ENCODE peak calls at places on chromosomes 3 and 15, in five cellular contexts. A is Panc1, H is cardiac muscle cell, K is tibial artery, O is esophagus muscularis mucosa. R is an unnamed sample.

GRCh38 chr15:56996746-56997470 is 78.5 kb downstream of the TCF12 start:
- DNase-seq in O (no peak), H (peak; percentile 52), K (no peak), A (no peak), R (no peak)

GRCh38 chr15:92963794-92964193 is 63.7 kb downstream of the CHD2 start:
- DNase-seq in O (no peak), A (no peak), K (no peak), H (no peak), R (no peak)

GRCh38 chr3:77052733-77053680 is 13.1 kb downstream of the ROBO2 start:
- DNase-seq in O (no peak), A (no peak), H (no peak), K (no peak), R (no peak)

GRCh38 chr3:183766745-183767606 is 58.4 kb downstream of the MAP6D1 start:
- DNase-seq in H (peak; percentile 83), A (peak; percentile 61), O (no peak), K (peak; percentile 70), R (peak; percentile 48)

GRCh38 chr3:182490601-182491485 is 302.5 kb upstream of the ATP11B start:
- DNase-seq in K (no peak), A (peak; percentile 7), H (peak; percentile 11), O (no peak), R (no peak)

GRCh38 chr3:13079051-13079450 is 5.8 kb upstream of the IQSEC1 start:
- DNase-seq in H (no peak), A (no peak), O (no peak), K (peak; percentile 73), R (no peak)

GRCh38 chr3:187550446-187550845 is 119.7 kb downstream of the SST start:
- DNase-seq in O (no peak), K (no peak), H (no peak), A (no peak), R (no peak)

GRCh38 chr3:12557472-12558105 is 702 bp downstream of the MKRN2 start:
- DNase-seq in O (no peak), H (peak; percentile 60), K (no peak), A (no peak), R (no peak)

GRCh38 chr3:194089357-194090177 is 46.4 kb upstream of the HES1 start:
- DNase-seq in K (peak; percentile 33), O (peak; percentile 95), H (peak; percentile 99), A (peak; percentile 97), R (peak; percentile 39)

GRCh38 chr15:43922021-43922420 is 95.2 kb downstream of the WDR76 start:
- DNase-seq in K (no peak), H (peak; percentile 62), O (no peak), A (no peak), R (no peak)

GRCh38 chr3:58167431-58168351 is 43.1 kb downstream of the DNASE1L3 start:
- DNase-seq in A (no peak), H (peak; percentile 81), K (peak; percentile 84), O (no peak), R (peak; percentile 68)

GRCh38 chr3:105957722-105958121 is 88.9 kb upstream of the CBLB start:
- DNase-seq in H (peak; percentile 33), K (no peak), O (no peak), A (no peak), R (no peak)
- H3K4me1 ChIP-seq in H (no peaks in the 10 kb centered on the region), K (peaks cover 3% of the 10 kb centered on the region), O (no peaks in the 10 kb centered on the region), A (no peaks in the 10 kb centered on the region), R (peaks cover 6% of the 10 kb centered on the region)

GRCh38 chr15:55254916-55255679 is 34.5 kb downstream of the RAB27A start:
- DNase-seq in K (no peak), O (no peak), A (no peak), H (no peak), R (no peak)

GRCh38 chr15:55257014-55257670 is 32.5 kb downstream of the RAB27A start:
- DNase-seq in K (no peak), A (no peak), H (no peak), O (no peak), R (no peak)

GRCh38 chr15:55255714-55256113 is 33.9 kb downstream of the RAB27A start:
- DNase-seq in K (no peak), O (no peak), A (no peak), H (no peak), R (no peak)

GRCh38 chr15:55257933-55258332 is 31.7 kb downstream of the RAB27A start:
- DNase-seq in H (no peak), O (no peak), A (no peak), K (no peak), R (no peak)

DNA sequence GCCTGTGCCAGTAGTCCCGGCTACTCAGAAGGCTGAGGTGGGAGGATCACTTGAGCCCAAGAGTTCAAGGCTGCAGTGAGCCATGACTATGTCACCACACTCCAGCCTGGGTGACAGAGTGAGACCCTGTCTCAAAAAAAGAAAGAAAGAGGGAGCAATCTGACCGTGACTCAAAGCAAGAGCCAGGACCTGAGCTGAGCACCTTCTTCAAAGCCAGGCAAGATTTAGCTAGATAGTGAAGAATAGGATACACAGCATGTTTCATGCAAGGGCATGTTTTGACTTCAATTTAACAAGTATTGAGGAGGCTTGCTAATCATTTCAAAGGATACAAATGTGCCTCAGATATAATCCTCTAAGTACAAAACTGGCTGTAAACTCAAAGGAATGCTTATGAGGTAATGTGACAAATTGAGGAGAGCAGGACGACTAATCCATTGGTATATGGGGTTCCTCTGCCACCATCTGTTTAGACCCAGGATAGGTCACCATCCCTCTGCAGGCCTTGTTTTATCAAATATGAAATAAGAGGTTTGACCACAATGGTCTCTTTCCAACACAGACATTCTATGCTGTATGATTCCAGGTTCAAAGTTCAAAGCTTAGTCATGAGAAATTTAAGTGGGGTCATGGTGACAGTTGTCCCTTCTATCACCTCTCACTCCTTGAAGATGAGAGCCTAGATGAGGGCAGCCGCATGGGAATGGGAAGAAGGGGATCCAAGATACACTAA is 33.2 kb downstream of the RAB27A start:
- DNase-seq in O (no peak), H (no peak), A (no peak), K (no peak), R (no peak)
- H3K4me1 ChIP-seq in O (no peaks in the 10 kb centered on the region), H (peaks cover 11% of the 10 kb centered on the region), A (no peaks in the 10 kb centered on the region), K (peaks cover 33% of the 10 kb centered on the region), R (peaks cover 3% of the 10 kb centered on the region)

DNA sequence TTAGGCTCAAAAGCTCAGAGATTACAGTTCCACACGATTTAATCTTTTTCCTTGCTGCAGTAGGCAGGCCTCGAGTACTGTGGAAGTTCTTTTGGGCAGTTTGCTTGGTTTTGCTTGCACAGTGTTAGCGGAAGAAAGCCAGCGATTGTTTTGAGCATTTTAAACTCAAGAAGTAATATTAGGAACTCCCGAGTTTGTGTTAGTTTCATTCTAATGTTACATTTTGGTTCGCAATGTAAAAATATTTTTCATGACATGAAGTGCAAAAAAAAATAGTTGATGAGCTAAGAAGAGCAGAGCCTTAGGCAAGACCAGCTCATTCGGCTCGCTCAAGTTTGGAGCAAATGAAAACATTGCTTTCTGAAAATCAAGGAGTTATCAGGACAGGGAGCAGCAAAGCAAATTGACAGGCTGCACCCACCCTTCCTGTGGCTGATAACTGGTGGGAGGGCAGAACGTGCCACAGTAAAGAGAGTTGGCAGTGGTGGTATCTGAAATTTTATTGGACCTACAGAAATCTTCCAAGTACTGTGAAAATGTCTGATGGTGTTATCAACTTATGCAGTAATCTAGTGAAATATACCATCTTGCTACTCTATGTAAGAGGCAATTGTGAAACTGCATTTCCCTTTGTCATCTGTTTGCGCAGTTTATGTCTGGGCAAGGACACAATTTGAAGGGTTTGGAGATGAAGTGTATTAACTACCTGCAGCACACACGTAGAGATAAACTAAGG is 1.4 kb downstream of the PLCL2 start:
- DNase-seq in K (no peak), H (peak; percentile 56), O (no peak), A (no peak), R (no peak)
- H3K4me1 ChIP-seq in K (peaks cover 75% of the 10 kb centered on the region), H (peaks cover 39% of the 10 kb centered on the region), O (peaks cover 12% of the 10 kb centered on the region), A (peaks cover 6% of the 10 kb centered on the region), R (peaks cover 88% of the 10 kb centered on the region)

DNA sequence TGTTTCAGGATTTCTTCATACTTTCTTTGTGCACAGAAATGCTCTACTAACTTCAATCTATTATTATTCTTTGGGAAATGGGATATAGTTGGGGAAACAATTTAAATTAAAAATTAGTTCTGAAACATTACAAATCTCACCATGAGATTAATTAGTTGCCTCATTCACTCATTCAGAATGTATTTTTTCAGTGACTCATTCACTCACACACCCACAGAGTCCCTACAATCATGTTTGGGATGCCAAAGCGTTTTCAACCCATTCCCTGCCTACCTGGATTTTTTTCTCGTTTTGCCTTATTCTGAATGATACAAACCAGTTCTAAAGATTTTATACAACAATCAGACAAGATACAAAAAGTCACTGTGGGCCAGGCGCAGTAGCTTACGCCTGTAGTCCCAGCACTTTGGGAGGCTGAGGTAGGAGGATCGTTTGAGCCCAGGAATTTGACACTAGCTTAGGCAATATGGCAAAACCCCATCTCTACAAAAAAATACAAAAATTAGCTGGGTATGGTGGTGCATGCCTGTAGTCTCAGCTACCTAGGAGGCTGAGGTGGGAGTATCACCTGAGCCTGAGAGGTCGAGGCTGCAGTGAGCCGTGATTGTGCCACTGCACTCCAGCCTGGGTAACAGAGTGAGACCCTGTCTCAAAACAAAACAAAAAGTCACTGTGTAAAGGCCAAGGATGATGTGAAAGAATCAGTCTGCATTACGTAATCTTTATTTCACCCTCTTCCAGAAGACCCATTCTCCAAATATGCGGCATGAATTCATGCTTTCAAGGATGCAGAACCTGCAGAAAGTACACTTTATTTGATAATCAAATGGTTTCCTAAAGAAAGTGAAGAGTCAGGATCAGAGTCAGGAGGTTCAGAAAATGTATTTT is 34.8 kb upstream of the ARHGEF3 start:
- DNase-seq in H (peak; percentile 36), A (no peak), O (no peak), K (no peak), R (no peak)
- H3K4me1 ChIP-seq in H (no peaks in the 10 kb centered on the region), A (peaks cover 7% of the 10 kb centered on the region), O (no peaks in the 10 kb centered on the region), K (no peaks in the 10 kb centered on the region), R (peaks cover 6% of the 10 kb centered on the region)

DNA sequence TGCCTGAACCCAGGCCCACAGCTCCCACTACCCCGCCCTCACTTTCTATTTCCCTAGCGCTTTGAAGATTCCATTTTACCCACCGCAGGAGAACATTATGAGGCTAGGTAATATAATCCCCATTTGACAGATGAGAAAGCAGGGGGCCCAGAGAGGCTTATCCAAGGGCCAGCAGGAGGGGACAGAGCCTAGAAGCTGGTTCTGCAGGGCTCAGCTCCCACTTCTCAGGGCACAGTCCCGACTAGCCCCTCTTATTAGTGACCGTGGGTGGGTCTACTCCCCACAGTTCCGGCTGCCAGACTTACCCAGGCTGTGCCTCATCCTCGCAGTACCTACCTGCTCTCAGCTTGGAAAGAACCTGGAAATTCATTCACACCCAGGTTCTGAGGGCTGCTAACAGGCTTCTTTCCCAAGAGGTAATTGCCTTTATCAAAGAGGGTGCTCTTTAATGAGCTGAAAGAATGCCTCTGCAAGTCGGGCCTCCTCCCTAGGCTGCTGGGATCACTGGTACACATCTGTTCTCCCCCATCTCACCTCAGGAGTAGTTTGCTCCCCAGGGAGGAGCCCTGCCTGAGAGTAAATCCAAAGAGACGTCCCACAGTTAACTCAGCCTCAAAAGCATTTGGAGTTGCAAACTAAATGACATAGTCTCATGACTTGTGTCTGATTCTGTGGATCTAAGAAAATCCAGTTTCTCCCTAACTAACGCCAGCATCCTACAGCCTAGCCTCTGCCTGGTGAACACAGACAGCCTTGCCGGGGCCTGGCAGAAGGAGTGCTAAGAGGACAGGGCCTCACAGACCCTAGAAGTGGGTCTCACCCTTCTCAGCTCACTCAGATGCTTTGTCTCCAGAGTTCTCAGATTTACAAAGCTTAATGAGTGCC is 125.0 kb downstream of the CHSY1 start:
- DNase-seq in K (no peak), A (no peak), O (no peak), H (peak; percentile 53), R (no peak)
- H3K4me1 ChIP-seq in K (peaks cover 35% of the 10 kb centered on the region), A (peaks cover 25% of the 10 kb centered on the region), O (peaks cover 26% of the 10 kb centered on the region), H (peaks cover 12% of the 10 kb centered on the region), R (peaks cover 37% of the 10 kb centered on the region)

GRCh38 chr3:4695846-4696245 is 202.7 kb downstream of the ITPR1 start:
- DNase-seq in K (no peak), H (no peak), A (no peak), O (no peak), R (no peak)
- H3K4me1 ChIP-seq in K (no peaks in the 10 kb centered on the region), H (no peaks in the 10 kb centered on the region), A (no peaks in the 10 kb centered on the region), O (no peaks in the 10 kb centered on the region), R (no peaks in the 10 kb centered on the region)

R was measured in left ventricle myocardium inferior.